ENCODE peak calls at places on chromosomes 13 and 19, in six cellular contexts. J is GM12878, N is HCT116, W is HepG2, L is H1, Q is K562. R is an unnamed sample.

GRCh38 chr13:59356607-59357006 is 807.1 kb downstream of the DIAPH3 start:
- DNase-seq in J (no peak), N (no peak), W (no peak), L (no peak), Q (no peak), R (no peak)

GRCh38 chr19:45420871-45421270 is 2.8 kb downstream of the ERCC1 start:
- DNase-seq in J (no peak), N (no peak), W (no peak), L (no peak), Q (no peak), R (no peak)

GRCh38 chr19:35721374-35721773 is 3.6 kb downstream of the KMT2B start:
- DNase-seq in J (no peak), N (no peak), W (no peak), L (no peak), Q (no peak), R (no peak)

GRCh38 chr19:48806818-48807589 is 3.8 kb downstream of the BCAT2 start:
- DNase-seq in J (no peak), N (no peak), W (peak; percentile 88), L (peak; percentile 55), Q (peak; percentile 46), R (no peak)

GRCh38 chr19:58500242-58500641 is 11.6 kb downstream of the SLC27A5 start:
- DNase-seq in J (no peak), N (no peak), W (no peak), L (no peak), Q (no peak), R (no peak)

GRCh38 chr19:1001538-1002166 is 1.4 kb downstream of the GRIN3B start:
- DNase-seq in J (no peak), N (no peak), W (no peak), L (peak; percentile 96), Q (peak; percentile 77), R (no peak)

GRCh38 chr19:13042443-13043130 is 47.3 kb downstream of the NFIX start:
- DNase-seq in J (no peak), N (no peak), W (no peak), L (no peak), Q (no peak), R (no peak)

GRCh38 chr13:81697826-81698225 is 1356.9 kb upstream of the SPRY2 start:
- DNase-seq in J (no peak), N (no peak), W (no peak), L (no peak), Q (no peak), R (no peak)

GRCh38 chr13:52840066-52840465 is 8.4 kb downstream of the PCDH8 start:
- DNase-seq in J (no peak), N (no peak), W (no peak), L (no peak), Q (no peak), R (no peak)

GRCh38 chr19:6744381-6745288 is 5.2 kb downstream of the TRIP10 start:
- DNase-seq in J (no peak), N (no peak), W (no peak), L (no peak), Q (no peak), R (no peak)

GRCh38 chr19:56660381-56661105 is 11.0 kb downstream of the ZNF835 start:
- DNase-seq in J (no peak), N (no peak), W (no peak), L (no peak), Q (no peak), R (no peak)

GRCh38 chr19:39166571-39167391 is 30.0 kb upstream of the NCCRP1 start:
- DNase-seq in J (no peak), N (no peak), W (peak; percentile 49), L (no peak), Q (no peak), R (no peak)

GRCh38 chr19:56707821-56708220 is 36.3 kb upstream of the ZNF835 start:
- DNase-seq in J (no peak), N (no peak), W (no peak), L (no peak), Q (no peak), R (no peak)

GRCh38 chr13:77330009-77330471 is 3.1 kb upstream of the MYCBP2 start:
- DNase-seq in J (no peak), N (no peak), W (no peak), L (no peak), Q (no peak), R (no peak)

GRCh38 chr13:76792680-76793334 is 93.4 kb downstream of the KCTD12 start:
- DNase-seq in J (no peak), N (no peak), W (no peak), L (no peak), Q (no peak), R (no peak)

GRCh38 chr13:50149143-50149703 is 134.0 kb downstream of the KCNRG start:
- DNase-seq in J (no peak), N (no peak), W (no peak), L (no peak), Q (no peak), R (no peak)

GRCh38 chr19:12453495-12453894 is 12.7 kb upstream of the ZNF443 start:
- DNase-seq in J (no peak), N (no peak), W (no peak), L (no peak), Q (no peak), R (no peak)

GRCh38 chr19:41696402-41697197 is 8.5 kb upstream of the CEACAM7 start:
- DNase-seq in J (no peak), N (no peak), W (no peak), L (no peak), Q (no peak), R (no peak)

GRCh38 chr19:46902402-46902766 is 41.6 kb downstream of the ARHGAP35 start:
- DNase-seq in J (no peak), N (peak; percentile 71), W (no peak), L (no peak), Q (no peak), R (no peak)

GRCh38 chr19:3504723-3505122 is 1.4 kb upstream of the FZR1 start:
- DNase-seq in J (no peak), N (no peak), W (no peak), L (no peak), Q (no peak), R (no peak)

GRCh38 chr13:20174656-20175405 is 14.0 kb upstream of the GJA3 start:
- DNase-seq in J (peak; percentile 43), N (peak; percentile 90), W (peak; percentile 26), L (no peak), Q (peak; percentile 43), R (no peak)

GRCh38 chr13:76425930-76426329 is 460.3 kb downstream of the KCTD12 start:
- DNase-seq in J (no peak), N (no peak), W (no peak), L (no peak), Q (no peak), R (no peak)

GRCh38 chr13:90531744-90532143 is 815.7 kb upstream of the MIR17HG start:
- DNase-seq in J (no peak), N (no peak), W (no peak), L (no peak), Q (no peak), R (no peak)

GRCh38 chr13:90532861-90533260 is 814.6 kb upstream of the MIR17HG start:
- DNase-seq in J (no peak), N (no peak), W (no peak), L (no peak), Q (no peak), R (no peak)

GRCh38 chr13:90533866-90534265 is 813.6 kb upstream of the MIR17HG start:
- DNase-seq in J (no peak), N (no peak), W (no peak), L (no peak), Q (no peak), R (no peak)

GRCh38 chr13:90538063-90538462 is 809.4 kb upstream of the MIR17HG start:
- DNase-seq in J (no peak), N (no peak), W (no peak), L (no peak), Q (no peak), R (no peak)

GRCh38 chr13:90534617-90535340 is 812.7 kb upstream of the MIR17HG start:
- DNase-seq in J (no peak), N (no peak), W (no peak), L (no peak), Q (no peak), R (no peak)
- TF ChIP-seq ZNF274 in J (no peak), N (no peak), W (no peak), L (no peak), Q (no peak), R (no peak)

GRCh38 chr13:96178759-96179158 is 88.9 kb downstream of the HS6ST3 start:
- DNase-seq in J (no peak), N (no peak), W (no peak), L (no peak), Q (no peak), R (no peak)
- TF ChIP-seq YY1 in J (no peak), N (no peak), W (no peak), L (no peak), Q (no peak), R (no peak)

DNA sequence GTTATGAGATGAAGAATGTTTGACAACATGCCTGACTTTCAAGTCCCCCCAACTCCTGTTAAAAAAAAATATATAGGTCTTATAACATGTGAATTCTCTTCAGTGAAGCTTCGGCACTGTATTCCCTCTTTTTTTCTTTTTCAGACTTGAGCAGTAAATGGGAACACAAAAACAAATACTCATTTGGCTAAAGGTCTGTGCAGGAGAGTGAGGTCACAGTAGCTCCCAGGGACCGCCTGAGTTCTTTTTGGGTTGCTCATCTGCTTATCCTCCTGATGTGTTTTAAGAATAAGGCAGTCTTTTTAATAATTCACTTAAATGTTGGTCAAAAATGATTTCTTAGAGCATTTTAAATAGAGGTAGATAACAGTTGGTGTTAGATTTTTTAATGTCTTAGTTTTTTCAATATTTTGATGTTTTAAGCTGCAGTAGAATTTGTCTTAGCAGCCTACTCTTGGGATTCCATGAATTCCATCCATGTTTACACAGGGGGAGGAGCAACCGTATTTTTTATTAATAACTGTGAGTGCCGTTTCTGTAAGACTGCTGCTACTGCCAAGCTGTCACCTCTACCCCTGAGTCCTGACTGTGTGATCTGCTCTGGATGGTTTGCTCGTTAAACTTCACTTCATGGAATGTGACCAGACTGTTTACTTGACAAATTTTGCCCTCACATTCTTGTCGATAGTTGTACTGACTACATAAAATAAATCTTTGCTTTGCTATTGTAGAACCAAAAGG is 14.9 kb downstream of the HNRNPM start:
- DNase-seq in J (no peak), N (no peak), W (peak; percentile 29), L (no peak), Q (no peak), R (no peak)
- H3K36me3 ChIP-seq in J (peaks cover 59% of the 10 kb centered on the region), N (peaks cover 58% of the 10 kb centered on the region), W (peaks cover 79% of the 10 kb centered on the region), L (peaks cover 36% of the 10 kb centered on the region), Q (peaks cover 100% of the 10 kb centered on the region), R (peaks cover 87% of the 10 kb centered on the region)

DNA sequence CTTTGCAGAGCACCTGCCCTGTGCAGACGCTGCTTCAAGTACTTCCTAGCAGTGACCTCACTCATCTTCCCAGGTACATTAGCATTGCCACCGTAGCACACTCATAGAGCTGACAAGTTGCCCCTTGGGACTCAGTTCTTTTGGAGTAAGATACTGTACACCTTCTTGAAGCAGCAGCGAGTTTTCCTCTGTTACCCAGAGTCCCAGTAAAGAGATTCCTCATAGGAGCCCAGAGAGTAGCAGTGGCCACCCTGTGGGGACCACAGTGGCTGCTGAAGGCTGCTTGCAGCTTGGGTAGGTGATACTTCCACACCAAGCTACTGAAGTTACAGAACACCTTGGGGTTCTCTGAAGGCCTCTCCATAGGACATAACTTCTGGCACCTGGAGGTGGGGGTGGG is 56.1 kb downstream of the ZNF536 start:
- DNase-seq in J (no peak), N (no peak), W (no peak), L (no peak), Q (no peak), R (no peak)
- TF ChIP-seq ZNF274 in J (no peak), N (no peak), W (no peak), L (no peak), Q (no peak), R (no peak)

GRCh38 chr13:111359237-111359915 is 38.9 kb downstream of the TEX29 start:
- DNase-seq in J (no peak), N (no peak), W (no peak), L (peak; percentile 62), Q (no peak), R (peak; percentile 92)
- TF ChIP-seq YY1 in J (no peak), N (no peak), W (no peak), L (no peak), Q (no peak), R (no peak)

R was measured in NT2/D1.